ENCODE peak calls at places on chromosomes 16 and 17, in five cellular contexts. K, D, G, W and U are unnamed samples.
A peak's percentile ranks its signal among the peaks of the same experiment; 100 is the strongest.

GRCh38 chr16:74738816-74739215 is 35.8 kb downstream of the FA2H start:
- DNase-seq in K (no peak), D (no peak), G (no peak), W (no peak), U (no peak)

GRCh38 chr17:29071303-29071702 is 28.4 kb downstream of the PIPOX start:
- DNase-seq in K (no peak), D (no peak), G (no peak), W (no peak), U (no peak)

GRCh38 chr16:86667035-86667434 is 88.7 kb downstream of the FOXL1 start:
- DNase-seq in K (no peak), D (no peak), G (no peak), W (no peak), U (no peak)

GRCh38 chr16:9039208-9039607 is 52.2 kb upstream of the HAPSTR1 start:
- DNase-seq in K (no peak), D (no peak), G (no peak), W (peak; percentile 23), U (peak; percentile 31)

GRCh38 chr17:64502809-64503208 is 3.3 kb downstream of the DDX5 start:
- DNase-seq in K (no peak), D (peak; percentile 10), G (no peak), W (no peak), U (no peak)

GRCh38 chr16:80670170-80670865 is 129.5 kb downstream of the DYNLRB2 start:
- DNase-seq in K (no peak), D (no peak), G (no peak), W (no peak), U (no peak)

GRCh38 chr16:8788578-8789172 is 8.8 kb downstream of the TMEM186 start:
- DNase-seq in K (no peak), D (no peak), G (no peak), W (no peak), U (no peak)

GRCh38 chr16:5328546-5328945 is 231.0 kb upstream of the EEF2KMT start:
- DNase-seq in K (no peak), D (no peak), G (no peak), W (peak; percentile 9), U (no peak)

GRCh38 chr17:78498848-78499247 is 78.3 kb downstream of the DNAH17 start:
- DNase-seq in K (no peak), D (no peak), G (no peak), W (no peak), U (no peak)

GRCh38 chr16:77250395-77250794 is 51.2 kb downstream of the SYCE1L start:
- DNase-seq in K (no peak), D (no peak), G (no peak), W (no peak), U (no peak)

GRCh38 chr17:79684132-79684985 is 46.4 kb upstream of the ENPP7 start:
- DNase-seq in K (no peak), D (no peak), G (no peak), W (no peak), U (no peak)

GRCh38 chr17:4980644-4981216 is 6.7 kb downstream of the CAMTA2 start:
- DNase-seq in K (no peak), D (peak; percentile 71), G (no peak), W (peak; percentile 85), U (peak; percentile 79)

GRCh38 chr16:15775209-15775608 is 81.6 kb downstream of the MYH11 start:
- DNase-seq in K (no peak), D (no peak), G (no peak), W (no peak), U (no peak)

GRCh38 chr16:15949210-15950166 is at the start of gene ABCC1:
- DNase-seq in K (peak; percentile 34), D (peak; percentile 57), G (no peak), W (peak; percentile 77), U (peak; percentile 46)

GRCh38 chr16:79185681-79186080 is 414.9 kb downstream of the MAF start:
- DNase-seq in K (no peak), D (no peak), G (no peak), W (no peak), U (no peak)

GRCh38 chr17:46783031-46783593 is 35.4 kb downstream of the WNT3 start:
- DNase-seq in K (no peak), D (no peak), G (no peak), W (no peak), U (no peak)

GRCh38 chr17:1217030-1217429 is 37.2 kb upstream of the ABR start:
- DNase-seq in K (no peak), D (no peak), G (no peak), W (peak; percentile 25), U (no peak)

GRCh38 chr16:10617662-10618420 is 37.4 kb upstream of the EMP2 start:
- DNase-seq in K (no peak), D (no peak), G (no peak), W (no peak), U (no peak)

GRCh38 chr17:35241520-35241919 is 1.4 kb upstream of the SLFN5 start:
- DNase-seq in K (no peak), D (peak; percentile 21), G (no peak), W (no peak), U (peak; percentile 25)

GRCh38 chr16:31477220-31478216 is 5.4 kb upstream of the SLC5A2 start:
- DNase-seq in K (no peak), D (no peak), G (no peak), W (peak; percentile 52), U (peak; percentile 40)

GRCh38 chr17:40069751-40070643 is 7.2 kb downstream of the THRA start:
- DNase-seq in K (no peak), D (peak; percentile 40), G (no peak), W (no peak), U (peak; percentile 41)

GRCh38 chr16:88306860-88307545 is 75.8 kb upstream of the ZNF469 start:
- DNase-seq in K (no peak), D (no peak), G (peak; percentile 85), W (no peak), U (no peak)

GRCh38 chr16:77841275-77841640 is 52.9 kb downstream of the VAT1L start:
- DNase-seq in K (no peak), D (no peak), G (no peak), W (no peak), U (no peak)

GRCh38 chr16:75238853-75239371 is 12.5 kb downstream of the BCAR1 start:
- DNase-seq in K (no peak), D (no peak), G (no peak), W (no peak), U (no peak)

GRCh38 chr16:69890114-69890890 is 60.8 kb upstream of the CLEC18A start:
- DNase-seq in K (peak; percentile 84), D (no peak), G (peak; percentile 55), W (peak; percentile 64), U (no peak)

GRCh38 chr16:88773812-88774291 is 11.2 kb downstream of the PIEZO1 start:
- DNase-seq in K (no peak), D (no peak), G (peak; percentile 66), W (peak; percentile 68), U (no peak)

GRCh38 chr16:2988590-2989099 is 8.4 kb upstream of the PKMYT1 start:
- DNase-seq in K (no peak), D (no peak), G (no peak), W (no peak), U (no peak)

GRCh38 chr17:6046431-6046830 is 23.7 kb upstream of the WSCD1 start:
- DNase-seq in K (no peak), D (no peak), G (no peak), W (no peak), U (no peak)